ENCODE peak calls at places on chromosomes 12 and 14, in seven cellular contexts. W, M, C, L, O, R and Z are unnamed samples.

GRCh38 chr14:81247271-81247766 is 26.6 kb upstream of the GTF2A1 start:
- DNase-seq in W (no peak), C (no peak), L (no peak), R (no peak), O (no peak), M (peak), Z (peak)

GRCh38 chr12:71704920-71705319 is 19.0 kb downstream of the TMEM19 start:
- DNase-seq in M (no peak), O (no peak), W (no peak), C (no peak), R (no peak), L (no peak), Z (no peak)

GRCh38 chr14:51129130-51129529 is 34.2 kb upstream of the TRIM9 start:
- DNase-seq in C (no peak), R (no peak), O (no peak), L (no peak), M (no peak), W (no peak), Z (no peak)

GRCh38 chr12:132837693-132838463 is 9.2 kb upstream of the GOLGA3 start:
- DNase-seq in R (no peak), M (no peak), L (no peak), O (no peak), W (no peak), C (no peak), Z (no peak)

GRCh38 chr12:24127919-24128721 is 178.7 kb upstream of the SOX5 start:
- DNase-seq in M (no peak), W (no peak), O (no peak), L (no peak), R (no peak), C (no peak), Z (no peak)

GRCh38 chr12:111672822-111673381 is 12.9 kb downstream of the BRAP start:
- DNase-seq in R (no peak), L (no peak), W (no peak), M (no peak), C (no peak), O (no peak), Z (no peak)

GRCh38 chr14:93064411-93065271 is 51.1 kb downstream of the ITPK1 start:
- DNase-seq in C (no peak), R (no peak), O (no peak), W (no peak), M (no peak), L (no peak), Z (no peak)

GRCh38 chr14:69288001-69288771 is 28.2 kb downstream of the GALNT16 start:
- DNase-seq in M (no peak), R (peak), L (no peak), O (no peak), W (peak), C (peak), Z (peak)

GRCh38 chr12:41288188-41288811 is 100.2 kb downstream of the PDZRN4 start:
- DNase-seq in L (no peak), W (no peak), M (no peak), O (no peak), C (no peak), R (no peak), Z (no peak)

GRCh38 chr12:113369391-113369790 is 11.0 kb downstream of the PLBD2 start:
- DNase-seq in O (no peak), W (no peak), R (no peak), L (no peak), M (no peak), C (no peak), Z (no peak)

GRCh38 chr14:105568859-105569766 is 42.7 kb downstream of the TMEM121 start:
- DNase-seq in W (no peak), C (no peak), R (no peak), M (peak), L (no peak), O (no peak), Z (no peak)

GRCh38 chr12:55972906-55973597 is 826 bp upstream of the RAB5B start:
- DNase-seq in M (peak), C (no peak), W (peak), L (no peak), R (peak), O (no peak), Z (no peak)

GRCh38 chr12:123024819-123025391 is 44.4 kb downstream of the ARL6IP4 start:
- DNase-seq in O (no peak), C (no peak), R (no peak), W (no peak), L (no peak), M (no peak), Z (no peak)

GRCh38 chr12:94109154-94109553 is 39.2 kb upstream of the PLXNC1 start:
- DNase-seq in L (no peak), M (no peak), R (no peak), W (no peak), C (no peak), O (no peak), Z (no peak)

GRCh38 chr14:81031488-81031887 is 76.1 kb downstream of the TSHR start:
- DNase-seq in R (no peak), M (no peak), L (no peak), C (no peak), W (no peak), O (no peak), Z (no peak)

GRCh38 chr14:105093426-105094192 is 28.4 kb upstream of the GPR132 start:
- DNase-seq in W (no peak), C (peak), R (no peak), O (peak), L (peak), M (peak), Z (peak)

GRCh38 chr12:103249614-103250013 is 246.2 kb downstream of the C12orf42 start:
- DNase-seq in C (no peak), O (no peak), L (no peak), R (no peak), W (no peak), M (no peak), Z (no peak)

GRCh38 chr12:107092669-107093546 is 441 bp downstream of the CRY1 start:
- DNase-seq in L (peak), W (peak), O (peak), R (peak), M (peak), C (no peak), Z (peak)

GRCh38 chr12:47547077-47547476 is 158.8 kb downstream of the RPAP3 start:
- DNase-seq in W (no peak), M (no peak), O (no peak), R (no peak), C (no peak), L (no peak), Z (peak)

GRCh38 chr14:91108941-91109611 is 4.8 kb upstream of the DGLUCY start:
- DNase-seq in L (peak), C (no peak), M (no peak), R (no peak), O (peak), W (no peak), Z (no peak)

GRCh38 chr12:106310687-106311086 is 8.2 kb downstream of the TCP11L2 start:
- DNase-seq in L (no peak), C (no peak), R (no peak), W (no peak), M (peak), O (no peak), Z (no peak)

GRCh38 chr12:105041186-105041585 is 43.1 kb downstream of the ALDH1L2 start:
- DNase-seq in W (peak), O (no peak), M (no peak), L (no peak), C (no peak), R (no peak), Z (no peak)

GRCh38 chr12:78392918-78393317 is 471.7 kb upstream of the SYT1 start:
- DNase-seq in R (no peak), C (no peak), W (peak), M (no peak), O (peak), L (no peak), Z (no peak)

GRCh38 chr14:79661762-79662161 is 549.5 kb downstream of the DIO2 start:
- DNase-seq in R (no peak), O (no peak), M (no peak), L (no peak), C (no peak), W (no peak), Z (no peak)

GRCh38 chr14:53929871-53930685 is 26.5 kb downstream of the BMP4 start:
- DNase-seq in L (no peak), M (peak), O (peak), W (no peak), R (no peak), C (no peak), Z (peak)

GRCh38 chr12:131461096-131461495 is 249.8 kb upstream of the SFSWAP start:
- DNase-seq in R (no peak), M (peak), L (no peak), W (no peak), O (no peak), C (peak), Z (no peak)

GRCh38 chr12:29762637-29763300 is 21.0 kb downstream of the TMTC1 start:
- DNase-seq in C (no peak), O (no peak), R (no peak), W (no peak), M (no peak), L (no peak), Z (no peak)

GRCh38 chr12:58920102-58920955 is at the start of gene LRIG3:
- DNase-seq in R (peak), W (peak), C (peak), O (peak), L (no peak), M (peak), Z (peak)

GRCh38 chr14:101862177-101862576 is 100.7 kb downstream of the PPP2R5C start:
- DNase-seq in C (no peak), L (no peak), W (no peak), R (no peak), O (no peak), M (no peak), Z (no peak)

GRCh38 chr12:52403561-52403960 is 2.6 kb downstream of the KRT82 start:
- DNase-seq in L (no peak), O (no peak), M (no peak), W (no peak), R (no peak), C (no peak), Z (no peak)